ENCODE peak calls at places on chromosomes 4 and X, in ten cellular contexts. One of them, this sample, is unnamed.
A peak's percentile ranks its signal among the peaks of the same experiment; 100 is the strongest.

GRCh38 chrX:119398974-119399771 is at the start of gene SLC25A43:
- DNase-seq in AG09319: no peak
- DNase-seq in glutamatergic neuron: peak; percentile 23
- DNase-seq in GM12865: peak; percentile 58
- DNase-seq in endothelial cell of umbilical vein: peak; percentile 31
- DNase-seq in HFFc6: no peak
- DNase-seq in CD4-positive, alpha-beta T cell: peak; percentile 27
- DNase-seq in endothelial cell: peak; percentile 12
- DNase-seq in GM10248: peak; percentile 82
- DNase-seq in heart right ventricle: peak; percentile 22
- DNase-seq in this sample: peak; percentile 86

GRCh38 chr4:184475096-184475461 is 729 bp upstream of the IRF2 start:
- DNase-seq in endothelial cell: peak; percentile 11
- DNase-seq in HFFc6: peak; percentile 37
- DNase-seq in CD4-positive, alpha-beta T cell: peak; percentile 16
- DNase-seq in heart right ventricle: peak; percentile 50
- DNase-seq in GM10248: peak; percentile 56
- DNase-seq in GM12865: peak; percentile 76
- DNase-seq in endothelial cell of umbilical vein: peak; percentile 54
- DNase-seq in glutamatergic neuron: no peak
- DNase-seq in AG09319: no peak
- DNase-seq in this sample: peak; percentile 46

GRCh38 chr4:173211222-173211621 is 42.6 kb downstream of the GALNT7 start:
- DNase-seq in glutamatergic neuron: no peak
- DNase-seq in GM10248: no peak
- DNase-seq in endothelial cell of umbilical vein: no peak
- DNase-seq in AG09319: no peak
- DNase-seq in CD4-positive, alpha-beta T cell: no peak
- DNase-seq in endothelial cell: no peak
- DNase-seq in heart right ventricle: no peak
- DNase-seq in HFFc6: no peak
- DNase-seq in GM12865: no peak
- DNase-seq in this sample: no peak

GRCh38 chrX:134622056-134622812 is 36.0 kb downstream of the PLAC1 start:
- DNase-seq in endothelial cell of umbilical vein: peak; percentile 92
- DNase-seq in AG09319: peak; percentile 55
- DNase-seq in glutamatergic neuron: no peak
- DNase-seq in CD4-positive, alpha-beta T cell: no peak
- DNase-seq in GM12865: peak; percentile 69
- DNase-seq in HFFc6: peak; percentile 70
- DNase-seq in endothelial cell: peak; percentile 4
- DNase-seq in GM10248: peak; percentile 33
- DNase-seq in heart right ventricle: peak; percentile 5
- DNase-seq in this sample: peak; percentile 25

GRCh38 chrX:72297953-72298730 is 7.6 kb downstream of the CITED1 start:
- DNase-seq in AG09319: no peak
- DNase-seq in endothelial cell: no peak
- DNase-seq in glutamatergic neuron: no peak
- DNase-seq in GM10248: no peak
- DNase-seq in heart right ventricle: no peak
- DNase-seq in GM12865: peak; percentile 40
- DNase-seq in HFFc6: peak; percentile 5
- DNase-seq in endothelial cell of umbilical vein: no peak
- DNase-seq in CD4-positive, alpha-beta T cell: no peak
- DNase-seq in this sample: no peak

GRCh38 chr4:186765138-186765537 is 41.5 kb upstream of the FAT1 start:
- DNase-seq in AG09319: no peak
- DNase-seq in CD4-positive, alpha-beta T cell: no peak
- DNase-seq in GM12865: no peak
- DNase-seq in GM10248: no peak
- DNase-seq in endothelial cell of umbilical vein: no peak
- DNase-seq in endothelial cell: no peak
- DNase-seq in HFFc6: peak; percentile 71
- DNase-seq in heart right ventricle: no peak
- DNase-seq in glutamatergic neuron: no peak
- DNase-seq in this sample: no peak

GRCh38 chrX:22164770-22165388 is 107.8 kb upstream of the CBLL2 start:
- DNase-seq in endothelial cell of umbilical vein: no peak
- DNase-seq in heart right ventricle: no peak
- DNase-seq in glutamatergic neuron: no peak
- DNase-seq in CD4-positive, alpha-beta T cell: no peak
- DNase-seq in GM12865: no peak
- DNase-seq in endothelial cell: no peak
- DNase-seq in HFFc6: peak; percentile 7
- DNase-seq in AG09319: no peak
- DNase-seq in GM10248: no peak
- DNase-seq in this sample: no peak

GRCh38 chr4:39083164-39083563 is 21.1 kb downstream of the KLHL5 start:
- DNase-seq in GM10248: no peak
- DNase-seq in endothelial cell: no peak
- DNase-seq in endothelial cell of umbilical vein: peak; percentile 79
- DNase-seq in HFFc6: peak; percentile 32
- DNase-seq in glutamatergic neuron: no peak
- DNase-seq in AG09319: no peak
- DNase-seq in heart right ventricle: no peak
- DNase-seq in CD4-positive, alpha-beta T cell: no peak
- DNase-seq in GM12865: no peak
- DNase-seq in this sample: no peak

GRCh38 chr4:55568905-55569504 is 22.3 kb upstream of the CLOCK start:
- DNase-seq in glutamatergic neuron: no peak
- DNase-seq in HFFc6: no peak
- DNase-seq in heart right ventricle: no peak
- DNase-seq in GM10248: no peak
- DNase-seq in GM12865: peak; percentile 6
- DNase-seq in endothelial cell: no peak
- DNase-seq in endothelial cell of umbilical vein: no peak
- DNase-seq in AG09319: no peak
- DNase-seq in CD4-positive, alpha-beta T cell: no peak
- DNase-seq in this sample: no peak

GRCh38 chrX:142043196-142043595 is 139.5 kb downstream of the MAGEC1 start:
- DNase-seq in GM10248: no peak
- DNase-seq in heart right ventricle: no peak
- DNase-seq in GM12865: no peak
- DNase-seq in endothelial cell of umbilical vein: no peak
- DNase-seq in endothelial cell: no peak
- DNase-seq in glutamatergic neuron: no peak
- DNase-seq in CD4-positive, alpha-beta T cell: no peak
- DNase-seq in HFFc6: no peak
- DNase-seq in AG09319: no peak
- DNase-seq in this sample: no peak

DNA sequence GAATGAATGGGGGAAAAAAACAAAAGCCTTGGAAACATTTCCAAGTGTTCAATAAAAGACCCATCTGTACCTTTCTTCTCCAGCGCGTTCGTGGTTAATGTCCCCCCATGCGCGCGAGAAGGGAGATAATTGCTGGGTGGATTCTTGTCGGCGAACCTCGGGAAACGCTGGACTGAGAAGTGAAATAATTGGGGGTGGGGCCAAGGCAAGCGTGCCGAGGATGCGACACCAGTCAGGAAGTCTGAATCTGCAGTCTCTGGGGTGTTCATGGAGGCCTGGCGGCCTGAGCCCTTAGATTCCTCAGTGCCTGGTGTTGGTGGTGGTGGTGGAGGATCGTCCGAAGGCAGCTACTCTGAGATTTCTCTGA is 5.3 kb upstream of the ARX start:
- DNase-seq in CD4-positive, alpha-beta T cell: no peak
- DNase-seq in heart right ventricle: no peak
- DNase-seq in HFFc6: no peak
- DNase-seq in endothelial cell of umbilical vein: no peak
- DNase-seq in GM12865: no peak
- DNase-seq in endothelial cell: no peak
- DNase-seq in GM10248: no peak
- DNase-seq in AG09319: no peak
- DNase-seq in glutamatergic neuron: no peak
- DNase-seq in this sample: no peak
- TF ChIP-seq CTCF in CD4-positive, alpha-beta T cell: no peak
- TF ChIP-seq CTCF in heart right ventricle: no peak
- TF ChIP-seq CTCF in HFFc6: no peak
- TF ChIP-seq CTCF in endothelial cell of umbilical vein: no peak
- TF ChIP-seq CTCF in GM12865: no peak
- TF ChIP-seq CTCF in endothelial cell: no peak
- TF ChIP-seq CTCF in GM10248: no peak
- TF ChIP-seq CTCF in AG09319: no peak
- TF ChIP-seq CTCF in glutamatergic neuron: peak; percentile 7
- TF ChIP-seq CTCF in this sample: peak; percentile 4

DNA sequence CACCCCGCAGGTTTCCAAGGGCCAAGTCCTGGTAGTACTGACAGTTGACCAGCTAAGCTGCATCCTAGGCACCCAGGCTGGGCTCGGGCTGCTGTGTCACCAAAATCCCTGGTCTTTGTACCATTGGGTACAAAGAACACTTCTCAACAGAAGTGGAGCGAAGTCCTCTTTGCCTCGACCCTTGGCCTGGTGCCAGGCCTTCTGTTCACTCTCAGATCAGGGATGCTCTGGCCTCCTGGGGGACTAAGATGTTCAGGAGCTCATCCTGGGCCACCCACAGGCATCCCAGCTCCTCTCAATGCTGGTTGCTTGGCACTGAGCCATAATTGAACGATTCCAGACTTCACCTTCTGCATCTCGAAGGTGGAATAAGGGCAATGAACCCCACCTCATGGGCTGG is 13.8 kb upstream of the SLC2A9 start:
- DNase-seq in endothelial cell of umbilical vein: no peak
- DNase-seq in endothelial cell: no peak
- DNase-seq in heart right ventricle: no peak
- DNase-seq in HFFc6: no peak
- DNase-seq in AG09319: no peak
- DNase-seq in GM12865: no peak
- DNase-seq in glutamatergic neuron: no peak
- DNase-seq in GM10248: no peak
- DNase-seq in CD4-positive, alpha-beta T cell: no peak
- DNase-seq in this sample: no peak
- TF ChIP-seq CTCF in endothelial cell of umbilical vein: no peak
- TF ChIP-seq CTCF in endothelial cell: no peak
- TF ChIP-seq CTCF in heart right ventricle: no peak
- TF ChIP-seq CTCF in HFFc6: peak; percentile 12
- TF ChIP-seq CTCF in AG09319: no peak
- TF ChIP-seq CTCF in GM12865: peak; percentile 1
- TF ChIP-seq CTCF in glutamatergic neuron: no peak
- TF ChIP-seq CTCF in GM10248: no peak
- TF ChIP-seq CTCF in CD4-positive, alpha-beta T cell: no peak
- TF ChIP-seq CTCF in this sample: no peak

GRCh38 chr4:113355550-113356371 is 306.3 kb downstream of the ANK2 start:
- DNase-seq in endothelial cell: no peak
- DNase-seq in GM12865: peak; percentile 93
- DNase-seq in HFFc6: peak; percentile 83
- DNase-seq in AG09319: peak; percentile 49
- DNase-seq in GM10248: peak; percentile 68
- DNase-seq in glutamatergic neuron: no peak
- DNase-seq in CD4-positive, alpha-beta T cell: peak; percentile 41
- DNase-seq in endothelial cell of umbilical vein: peak; percentile 11
- DNase-seq in heart right ventricle: peak; percentile 40
- DNase-seq in this sample: peak; percentile 48

GRCh38 chr4:113356452-113356851 is 307.0 kb downstream of the ANK2 start:
- DNase-seq in GM10248: no peak
- DNase-seq in endothelial cell: no peak
- DNase-seq in heart right ventricle: no peak
- DNase-seq in AG09319: no peak
- DNase-seq in HFFc6: no peak
- DNase-seq in CD4-positive, alpha-beta T cell: no peak
- DNase-seq in endothelial cell of umbilical vein: no peak
- DNase-seq in glutamatergic neuron: no peak
- DNase-seq in GM12865: no peak
- DNase-seq in this sample: no peak

GRCh38 chr4:113358784-113359183 is 309.3 kb downstream of the ANK2 start:
- DNase-seq in glutamatergic neuron: no peak
- DNase-seq in AG09319: no peak
- DNase-seq in CD4-positive, alpha-beta T cell: no peak
- DNase-seq in heart right ventricle: no peak
- DNase-seq in endothelial cell of umbilical vein: peak; percentile 28
- DNase-seq in GM10248: no peak
- DNase-seq in endothelial cell: no peak
- DNase-seq in GM12865: no peak
- DNase-seq in HFFc6: no peak
- DNase-seq in this sample: no peak
- TF ChIP-seq CTCF in glutamatergic neuron: no peak
- TF ChIP-seq CTCF in AG09319: no peak
- TF ChIP-seq CTCF in CD4-positive, alpha-beta T cell: no peak
- TF ChIP-seq CTCF in heart right ventricle: no peak
- TF ChIP-seq CTCF in endothelial cell of umbilical vein: peak; percentile 21
- TF ChIP-seq CTCF in GM10248: peak; percentile 12
- TF ChIP-seq CTCF in endothelial cell: no peak
- TF ChIP-seq CTCF in GM12865: no peak
- TF ChIP-seq CTCF in HFFc6: peak; percentile 55
- TF ChIP-seq CTCF in this sample: no peak

DNA sequence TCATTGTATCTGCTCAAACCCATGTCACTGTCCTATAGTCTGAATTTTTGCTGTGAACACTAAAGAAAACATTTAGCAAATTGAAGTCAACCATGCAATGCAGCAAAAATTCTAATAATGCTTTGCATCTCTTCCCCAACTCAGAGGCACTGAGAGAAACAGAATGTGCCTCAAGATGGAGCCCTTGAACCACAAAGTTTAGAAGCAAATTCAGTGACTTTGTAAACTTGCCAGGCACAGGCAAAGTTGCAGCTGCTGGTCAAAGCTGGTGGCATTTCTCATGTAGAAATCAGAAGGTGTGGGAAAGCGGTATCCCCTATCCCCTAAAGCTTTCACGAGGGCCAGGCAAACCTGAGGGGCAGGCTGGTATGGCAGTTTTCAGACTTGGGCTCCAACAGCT is 121.7 kb upstream of the DIPK2B start:
- DNase-seq in GM12865: peak; percentile 0
- DNase-seq in CD4-positive, alpha-beta T cell: no peak
- DNase-seq in GM10248: no peak
- DNase-seq in AG09319: peak; percentile 57
- DNase-seq in HFFc6: peak; percentile 80
- DNase-seq in heart right ventricle: peak; percentile 23
- DNase-seq in endothelial cell of umbilical vein: peak; percentile 67
- DNase-seq in glutamatergic neuron: no peak
- DNase-seq in endothelial cell: no peak
- DNase-seq in this sample: no peak
- TF ChIP-seq CTCF in GM12865: no peak
- TF ChIP-seq CTCF in CD4-positive, alpha-beta T cell: no peak
- TF ChIP-seq CTCF in GM10248: no peak
- TF ChIP-seq CTCF in AG09319: peak; percentile 73
- TF ChIP-seq CTCF in HFFc6: peak; percentile 70
- TF ChIP-seq CTCF in heart right ventricle: peak; percentile 54
- TF ChIP-seq CTCF in endothelial cell of umbilical vein: peak; percentile 45
- TF ChIP-seq CTCF in glutamatergic neuron: no peak
- TF ChIP-seq CTCF in endothelial cell: no peak
- TF ChIP-seq CTCF in this sample: peak; percentile 26

DNA sequence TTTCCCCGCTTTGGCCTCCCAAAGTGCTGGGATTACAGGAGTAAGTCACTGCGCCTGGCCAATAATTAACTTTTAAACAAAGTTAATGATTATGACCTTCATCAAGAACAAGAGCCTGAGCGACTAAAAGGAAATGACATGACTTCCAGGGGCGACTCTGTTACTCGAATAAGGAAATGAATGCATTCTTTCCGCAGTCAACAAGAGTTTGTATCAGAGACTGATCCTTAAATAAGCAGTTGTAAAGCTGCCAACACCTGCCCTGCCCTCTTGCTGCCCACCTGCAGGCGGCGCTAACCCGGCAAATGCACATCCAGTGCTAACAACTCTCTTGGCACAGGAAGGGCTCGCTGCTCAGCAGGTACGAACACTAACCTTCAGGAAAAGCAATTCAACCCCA is 27.3 kb downstream of the WDR1 start:
- DNase-seq in endothelial cell of umbilical vein: peak; percentile 85
- DNase-seq in glutamatergic neuron: no peak
- DNase-seq in endothelial cell: peak; percentile 26
- DNase-seq in heart right ventricle: no peak
- DNase-seq in CD4-positive, alpha-beta T cell: no peak
- DNase-seq in GM12865: no peak
- DNase-seq in HFFc6: no peak
- DNase-seq in AG09319: no peak
- DNase-seq in GM10248: no peak
- DNase-seq in this sample: no peak
- TF ChIP-seq CTCF in endothelial cell of umbilical vein: peak; percentile 84
- TF ChIP-seq CTCF in glutamatergic neuron: peak; percentile 25
- TF ChIP-seq CTCF in endothelial cell: peak; percentile 38
- TF ChIP-seq CTCF in heart right ventricle: peak; percentile 58
- TF ChIP-seq CTCF in CD4-positive, alpha-beta T cell: no peak
- TF ChIP-seq CTCF in GM12865: no peak
- TF ChIP-seq CTCF in HFFc6: peak; percentile 70
- TF ChIP-seq CTCF in AG09319: peak; percentile 15
- TF ChIP-seq CTCF in GM10248: peak; percentile 19
- TF ChIP-seq CTCF in this sample: peak; percentile 21